ENCODE peak calls at places on chromosome 18, in eight cellular contexts. F is ovary; B is activated CD4-positive, CD25-positive, alpha-beta regulatory T cell; P is AG08395; K is right cardiac atrium; S is cardiac fibroblast; X is C1 segment of cervical spinal cord; V is T-helper 1 cell. R is an unnamed sample.

GRCh38 chr18:23995180-23995579 is 19.4 kb upstream of the TTC39C start:
- DNase-seq in F (no peak), B (no peak), P (no peak), K (no peak), S (no peak), X (no peak), V (no peak), R (no peak)

GRCh38 chr18:69725855-69726508 is 221.7 kb downstream of the CD226 start:
- DNase-seq in F (no peak), B (no peak), P (no peak), K (no peak), S (no peak), X (no peak), V (no peak), R (no peak)

GRCh38 chr18:30623401-30624065 is 419.0 kb downstream of the DSC3 start:
- DNase-seq in F (no peak), B (no peak), P (no peak), K (no peak), S (no peak), X (no peak), V (no peak), R (no peak)

GRCh38 chr18:28171837-28172236 is 5.1 kb downstream of the CDH2 start:
- DNase-seq in F (no peak), B (no peak), P (no peak), K (no peak), S (no peak), X (no peak), V (no peak), R (no peak)

GRCh38 chr18:61322265-61322873 is 10.9 kb upstream of the CDH20 start:
- DNase-seq in F (no peak), B (no peak), P (peak; percentile 80), K (peak; percentile 82), S (peak; percentile 72), X (peak; percentile 72), V (peak; percentile 33), R (peak; percentile 56)

GRCh38 chr18:67477522-67477921 is 39.0 kb downstream of the DSEL start:
- DNase-seq in F (no peak), B (no peak), P (no peak), K (no peak), S (no peak), X (no peak), V (no peak), R (no peak)

GRCh38 chr18:50193796-50194622 is 938 bp downstream of the MYO5B start:
- DNase-seq in F (no peak), B (no peak), P (no peak), K (no peak), S (no peak), X (no peak), V (no peak), R (no peak)

GRCh38 chr18:38612904-38613303 is 1047.3 kb upstream of the CELF4 start:
- DNase-seq in F (no peak), B (no peak), P (no peak), K (no peak), S (no peak), X (no peak), V (no peak), R (no peak)

GRCh38 chr18:24071779-24072178 is 57.2 kb downstream of the TTC39C start:
- DNase-seq in F (no peak), B (no peak), P (no peak), K (no peak), S (no peak), X (no peak), V (no peak), R (no peak)

GRCh38 chr18:48750485-48751175 is 200.1 kb downstream of the SMAD7 start:
- DNase-seq in F (no peak), B (no peak), P (peak; percentile 71), K (peak; percentile 93), S (no peak), X (no peak), V (no peak), R (no peak)

GRCh38 chr18:69838620-69839411 is 108.9 kb downstream of the CD226 start:
- DNase-seq in F (no peak), B (no peak), P (no peak), K (no peak), S (peak; percentile 3), X (no peak), V (peak; percentile 13), R (no peak)

GRCh38 chr18:30632058-30632718 is 410.4 kb downstream of the DSC3 start:
- DNase-seq in F (no peak), B (no peak), P (no peak), K (no peak), S (no peak), X (no peak), V (no peak), R (no peak)

GRCh38 chr18:22223263-22223960 is 54.0 kb downstream of the GATA6 start:
- DNase-seq in F (no peak), B (no peak), P (peak; percentile 86), K (peak; percentile 87), S (peak; percentile 91), X (no peak), V (no peak), R (no peak)

GRCh38 chr18:21257383-21257782 is 15.4 kb downstream of the GREB1L start:
- DNase-seq in F (no peak), B (no peak), P (peak; percentile 52), K (no peak), S (peak; percentile 30), X (no peak), V (no peak), R (no peak)

GRCh38 chr18:72460210-72460680 is 83.9 kb downstream of the CBLN2 start:
- DNase-seq in F (no peak), B (no peak), P (no peak), K (no peak), S (no peak), X (no peak), V (no peak), R (no peak)

GRCh38 chr18:78673516-78674321 is 305.9 kb upstream of the SALL3 start:
- DNase-seq in F (no peak), B (no peak), P (no peak), K (no peak), S (no peak), X (no peak), V (no peak), R (no peak)

GRCh38 chr18:79947054-79947755 is 4.2 kb downstream of the SLC66A2 start:
- DNase-seq in F (no peak), B (no peak), P (peak; percentile 47), K (no peak), S (peak; percentile 11), X (no peak), V (no peak), R (no peak)

GRCh38 chr18:2316686-2317308 is 254.5 kb downstream of the METTL4 start:
- DNase-seq in F (no peak), B (no peak), P (no peak), K (no peak), S (no peak), X (no peak), V (no peak), R (no peak)

GRCh38 chr18:64444819-64445218 is 295.9 kb upstream of the LINC00305 start:
- DNase-seq in F (no peak), B (no peak), P (no peak), K (no peak), S (no peak), X (no peak), V (no peak), R (no peak)

GRCh38 chr18:111292-112014 is 46.9 kb upstream of the USP14 start:
- DNase-seq in F (peak; percentile 83), B (no peak), P (peak; percentile 65), K (peak; percentile 84), S (peak; percentile 26), X (no peak), V (peak; percentile 73), R (peak; percentile 51)

GRCh38 chr18:25672490-25672889 is 320.5 kb upstream of the ZNF521 start:
- DNase-seq in F (no peak), B (no peak), P (no peak), K (no peak), S (no peak), X (no peak), V (no peak), R (no peak)

GRCh38 chr18:56200381-56200831 is 438.0 kb downstream of the TXNL1 start:
- DNase-seq in F (no peak), B (no peak), P (peak; percentile 85), K (no peak), S (peak; percentile 90), X (no peak), V (no peak), R (no peak)

GRCh38 chr18:38579764-38580163 is 1014.2 kb upstream of the CELF4 start:
- DNase-seq in F (no peak), B (no peak), P (no peak), K (no peak), S (no peak), X (no peak), V (no peak), R (no peak)

GRCh38 chr18:62852851-62853250 is 137.5 kb downstream of the PHLPP1 start:
- DNase-seq in F (no peak), B (no peak), P (peak; percentile 26), K (no peak), S (peak; percentile 55), X (no peak), V (no peak), R (no peak)

GRCh38 chr18:35672897-35673296 is 91.4 kb downstream of the GALNT1 start:
- DNase-seq in F (no peak), B (no peak), P (no peak), K (no peak), S (peak; percentile 65), X (no peak), V (no peak), R (no peak)

GRCh38 chr18:52569492-52569891 is 229.5 kb downstream of the DCC start:
- DNase-seq in F (no peak), B (no peak), P (no peak), K (no peak), S (peak; percentile 1), X (no peak), V (no peak), R (no peak)

GRCh38 chr18:78100189-78100588 is 850.5 kb downstream of the GALR1 start:
- DNase-seq in F (no peak), B (no peak), P (no peak), K (no peak), S (no peak), X (no peak), V (no peak), R (no peak)

GRCh38 chr18:57437782-57438668 is 2.9 kb downstream of the ONECUT2 start:
- DNase-seq in F (no peak), B (no peak), P (peak; percentile 73), K (peak; percentile 61), S (peak; percentile 60), X (peak; percentile 26), V (peak; percentile 25), R (no peak)

GRCh38 chr18:8858888-8859511 is 153.6 kb downstream of the MTCL1 start:
- DNase-seq in F (no peak), B (no peak), P (peak; percentile 90), K (no peak), S (peak; percentile 97), X (no peak), V (no peak), R (no peak)

R was measured in memory B cell.